ENCODE peak calls at places on chromosomes 13 and 19, in ten cellular contexts. L is BE2C, M is thoracic aorta, Y is choroid plexus epithelial cell, N is hepatocyte, G is IMR-90, Z is nephron progenitor cell, H is cardiac fibroblast, K is neural progenitor cell, B is fibroblast of pulmonary artery. W is an unnamed sample.

GRCh38 chr19:3225677-3226093 is 1.2 kb downstream of the CELF5 start:
- DNase-seq in L (no peak), M (no peak), Y (no peak), N (no peak), G (no peak), Z (no peak), H (no peak), K (no peak), B (no peak), W (no peak)

GRCh38 chr19:58572026-58572817 is 913 bp downstream of the MZF1 start:
- DNase-seq in L (no peak), M (no peak), Y (no peak), N (no peak), G (no peak), Z (no peak), H (no peak), K (peak), B (no peak), W (no peak)

GRCh38 chr19:17784201-17785008 is 10.5 kb upstream of the B3GNT3 start:
- DNase-seq in L (peak), M (no peak), Y (peak), N (peak), G (peak), Z (peak), H (peak), K (peak), B (peak), W (peak)

GRCh38 chr13:19605161-19605955 is 28.1 kb upstream of the MPHOSPH8 start:
- DNase-seq in L (no peak), M (no peak), Y (no peak), N (no peak), G (peak), Z (no peak), H (no peak), K (no peak), B (no peak), W (no peak)

GRCh38 chr13:110390572-110390971 is 83.5 kb downstream of the COL4A2 start:
- DNase-seq in L (no peak), M (no peak), Y (peak), N (no peak), G (peak), Z (no peak), H (peak), K (no peak), B (peak), W (no peak)

GRCh38 chr19:9940778-9941177 is 4.5 kb upstream of the OLFM2 start:
- DNase-seq in L (no peak), M (no peak), Y (no peak), N (no peak), G (peak), Z (no peak), H (peak), K (no peak), B (no peak), W (no peak)

GRCh38 chr13:42246541-42246940 is 25.4 kb upstream of the AKAP11 start:
- DNase-seq in L (no peak), M (no peak), Y (no peak), N (no peak), G (no peak), Z (no peak), H (no peak), K (no peak), B (no peak), W (no peak)

GRCh38 chr19:19696386-19696785 is 27.7 kb downstream of the ZNF101 start:
- DNase-seq in L (no peak), M (no peak), Y (no peak), N (no peak), G (no peak), Z (no peak), H (no peak), K (no peak), B (no peak), W (no peak)

GRCh38 chr13:107817652-107818287 is 397.6 kb downstream of the LIG4 start:
- DNase-seq in L (no peak), M (no peak), Y (no peak), N (no peak), G (no peak), Z (no peak), H (no peak), K (peak), B (no peak), W (no peak)

GRCh38 chr13:112962396-112962795 is 6.6 kb upstream of the MCF2L start:
- DNase-seq in L (no peak), M (no peak), Y (no peak), N (no peak), G (no peak), Z (no peak), H (no peak), K (no peak), B (no peak), W (no peak)

GRCh38 chr13:114341003-114341777 is 26.9 kb downstream of the CHAMP1 start:
- DNase-seq in L (no peak), M (no peak), Y (no peak), N (no peak), G (no peak), Z (no peak), H (no peak), K (no peak), B (no peak), W (no peak)

GRCh38 chr13:97621025-97621424 is 187.1 kb downstream of the RAP2A start:
- DNase-seq in L (no peak), M (no peak), Y (no peak), N (no peak), G (no peak), Z (no peak), H (no peak), K (no peak), B (no peak), W (no peak)

GRCh38 chr13:89053418-89053817 is 1382.2 kb downstream of the SLITRK5 start:
- DNase-seq in L (no peak), M (no peak), Y (no peak), N (no peak), G (no peak), Z (no peak), H (no peak), K (no peak), B (no peak), W (no peak)

GRCh38 chr13:74092711-74093110 is 41.5 kb downstream of the KLF12 start:
- DNase-seq in L (no peak), M (no peak), Y (no peak), N (no peak), G (no peak), Z (no peak), H (no peak), K (no peak), B (no peak), W (no peak)

GRCh38 chr13:112711528-112712265 is 21.9 kb downstream of the ATP11A start:
- DNase-seq in L (peak), M (peak), Y (peak), N (peak), G (peak), Z (peak), H (peak), K (peak), B (peak), W (no peak)

GRCh38 chr19:2014731-2015610 is 543 bp downstream of the BTBD2 start:
- DNase-seq in L (peak), M (no peak), Y (no peak), N (peak), G (no peak), Z (peak), H (no peak), K (peak), B (no peak), W (no peak)

GRCh38 chr19:45499196-45500180 is 1.2 kb downstream of the PPM1N start:
- DNase-seq in L (peak), M (no peak), Y (peak), N (peak), G (no peak), Z (peak), H (peak), K (peak), B (no peak), W (peak)

GRCh38 chr13:34162545-34162936 is 344.6 kb downstream of the RFC3 start:
- DNase-seq in L (no peak), M (no peak), Y (peak), N (no peak), G (peak), Z (no peak), H (no peak), K (no peak), B (no peak), W (no peak)

GRCh38 chr19:15297416-15298224 is 34.7 kb downstream of the BRD4 start:
- DNase-seq in L (peak), M (no peak), Y (peak), N (peak), G (peak), Z (no peak), H (peak), K (no peak), B (peak), W (no peak)

GRCh38 chr19:33399745-33400681 is 26.5 kb downstream of the CEBPG start:
- DNase-seq in L (peak), M (no peak), Y (no peak), N (no peak), G (no peak), Z (no peak), H (no peak), K (no peak), B (no peak), W (no peak)

DNA sequence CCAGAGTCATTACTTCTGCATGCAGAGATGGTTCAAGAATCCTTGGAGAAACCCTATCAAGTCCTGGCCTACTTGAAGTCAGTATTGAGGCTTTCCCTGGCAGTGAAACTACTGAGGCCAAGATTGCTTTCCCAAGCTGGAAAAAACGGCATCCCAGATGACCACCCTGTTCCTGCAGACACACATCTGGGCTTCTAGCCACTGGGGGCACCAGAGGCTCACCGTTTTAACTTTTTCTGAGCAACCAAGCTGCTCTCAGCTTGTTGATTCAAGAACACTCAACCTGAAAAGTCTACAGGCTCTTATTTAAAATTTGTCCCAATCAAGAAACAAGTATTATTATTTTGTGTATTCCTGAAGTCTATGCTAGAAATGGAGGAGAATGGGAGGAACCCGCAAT is 66.6 kb downstream of the SPRYD7 start:
- DNase-seq in L (peak), M (no peak), Y (peak), N (peak), G (peak), Z (no peak), H (peak), K (peak), B (peak), W (no peak)
- TF ChIP-seq CTCF in L (peak), M (no peak), Y (peak), N (peak), G (peak), Z (peak), H (peak), K (peak), B (peak), W (peak)

GRCh38 chr13:79306650-79307049 is 99.4 kb downstream of the RBM26 start:
- DNase-seq in L (no peak), M (no peak), Y (no peak), N (no peak), G (no peak), Z (no peak), H (no peak), K (no peak), B (no peak), W (no peak)

GRCh38 chr13:79307866-79308298 is 98.2 kb downstream of the RBM26 start:
- DNase-seq in L (no peak), M (no peak), Y (peak), N (no peak), G (peak), Z (no peak), H (peak), K (peak), B (peak), W (no peak)

GRCh38 chr13:79309690-79310089 is 96.4 kb downstream of the RBM26 start:
- DNase-seq in L (no peak), M (no peak), Y (no peak), N (no peak), G (no peak), Z (no peak), H (no peak), K (no peak), B (no peak), W (no peak)

GRCh38 chr13:79311456-79311855 is 94.6 kb downstream of the RBM26 start:
- DNase-seq in L (no peak), M (no peak), Y (peak), N (no peak), G (peak), Z (no peak), H (no peak), K (no peak), B (peak), W (no peak)

DNA sequence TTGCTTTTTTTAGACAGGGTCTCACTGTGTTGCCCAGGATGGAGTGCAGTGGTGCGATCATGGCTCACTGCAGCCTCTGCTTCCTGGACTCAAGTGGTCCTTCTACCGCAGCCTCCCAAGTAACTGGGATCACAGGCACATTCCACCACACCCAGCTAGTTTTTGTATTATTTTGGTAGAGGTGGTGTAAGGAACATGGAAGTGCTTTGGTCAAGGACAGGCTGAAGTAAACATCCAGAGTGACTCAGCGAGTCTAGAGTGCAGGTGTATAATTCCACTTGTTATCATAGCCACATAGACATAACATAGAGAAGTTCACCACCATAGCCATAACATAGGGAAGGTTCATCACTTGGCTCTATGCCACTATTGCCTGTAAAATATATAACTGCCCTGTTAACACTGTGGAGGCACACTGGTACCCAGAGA is 98.6 kb downstream of the RBM26 start:
- DNase-seq in L (no peak), M (no peak), Y (no peak), N (no peak), G (peak), Z (no peak), H (no peak), K (no peak), B (no peak), W (no peak)
- TF ChIP-seq CTCF in L (no peak), M (no peak), Y (no peak), N (no peak), G (no peak), Z (no peak), H (no peak), K (no peak), B (no peak), W (no peak)

GRCh38 chr13:30256713-30257432 is 50.5 kb downstream of the KATNAL1 start:
- DNase-seq in L (no peak), M (no peak), Y (peak), N (peak), G (no peak), Z (no peak), H (peak), K (no peak), B (peak), W (no peak)

GRCh38 chr13:30253830-30254229 is 53.5 kb downstream of the KATNAL1 start:
- DNase-seq in L (no peak), M (no peak), Y (no peak), N (no peak), G (no peak), Z (no peak), H (no peak), K (no peak), B (no peak), W (no peak)

GRCh38 chr13:30257433-30258099 is 49.8 kb downstream of the KATNAL1 start:
- DNase-seq in L (no peak), M (no peak), Y (peak), N (peak), G (peak), Z (peak), H (no peak), K (peak), B (no peak), W (no peak)

DNA sequence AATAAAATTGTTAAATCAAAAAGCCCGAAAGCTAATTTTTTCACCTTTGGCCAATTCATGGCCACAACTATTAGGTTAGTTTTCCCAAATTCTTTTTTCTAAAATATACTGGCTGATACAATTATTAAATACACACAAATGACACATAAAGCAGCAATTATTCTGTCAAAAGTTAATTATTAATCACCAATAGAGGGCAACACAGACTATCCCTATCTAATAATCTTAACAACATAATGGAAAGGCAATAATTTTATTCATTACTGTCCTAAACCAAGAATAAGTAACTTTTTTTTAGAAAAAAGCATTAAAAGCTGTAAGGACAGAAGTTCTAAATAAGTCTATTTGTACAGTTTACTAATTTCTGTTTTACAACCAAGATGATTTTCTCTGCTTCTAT is 51.7 kb downstream of the KATNAL1 start:
- DNase-seq in L (no peak), M (no peak), Y (no peak), N (no peak), G (no peak), Z (no peak), H (no peak), K (no peak), B (peak), W (no peak)
- TF ChIP-seq CTCF in L (no peak), M (peak), Y (peak), N (peak), G (peak), Z (no peak), H (no peak), K (no peak), B (no peak), W (no peak)

GRCh38 chr13:46124531-46124966 is 19.7 kb upstream of the CPB2 start:
- DNase-seq in L (no peak), M (no peak), Y (no peak), N (no peak), G (no peak), Z (no peak), H (no peak), K (no peak), B (no peak), W (peak)
- TF ChIP-seq CTCF in L (no peak), M (no peak), Y (no peak), N (no peak), G (no peak), Z (no peak), H (no peak), K (no peak), B (no peak), W (peak)

DNA sequence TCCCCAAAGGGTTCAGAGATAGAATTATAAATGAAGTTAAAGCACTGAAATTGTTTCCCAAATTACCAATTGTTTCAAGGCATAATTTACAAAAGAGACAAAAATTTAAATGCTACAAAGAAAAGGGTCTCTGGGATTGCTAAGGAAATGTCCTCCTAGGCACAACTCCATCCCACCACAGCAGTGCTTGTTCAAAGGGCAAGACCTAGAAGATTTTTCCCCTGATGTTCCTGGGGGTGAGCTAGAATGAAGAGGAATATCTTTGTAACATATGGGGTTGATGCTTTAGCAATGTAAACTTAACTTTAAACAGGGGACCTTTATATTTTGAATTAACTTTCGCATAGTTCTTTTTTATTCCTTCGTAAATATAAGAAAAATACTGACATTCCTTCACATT is 1.6 kb downstream of the LCP1 start:
- DNase-seq in L (no peak), M (no peak), Y (no peak), N (no peak), G (no peak), Z (no peak), H (no peak), K (no peak), B (no peak), W (no peak)
- TF ChIP-seq CTCF in L (no peak), M (no peak), Y (no peak), N (no peak), G (no peak), Z (no peak), H (no peak), K (no peak), B (no peak), W (no peak)

DNA sequence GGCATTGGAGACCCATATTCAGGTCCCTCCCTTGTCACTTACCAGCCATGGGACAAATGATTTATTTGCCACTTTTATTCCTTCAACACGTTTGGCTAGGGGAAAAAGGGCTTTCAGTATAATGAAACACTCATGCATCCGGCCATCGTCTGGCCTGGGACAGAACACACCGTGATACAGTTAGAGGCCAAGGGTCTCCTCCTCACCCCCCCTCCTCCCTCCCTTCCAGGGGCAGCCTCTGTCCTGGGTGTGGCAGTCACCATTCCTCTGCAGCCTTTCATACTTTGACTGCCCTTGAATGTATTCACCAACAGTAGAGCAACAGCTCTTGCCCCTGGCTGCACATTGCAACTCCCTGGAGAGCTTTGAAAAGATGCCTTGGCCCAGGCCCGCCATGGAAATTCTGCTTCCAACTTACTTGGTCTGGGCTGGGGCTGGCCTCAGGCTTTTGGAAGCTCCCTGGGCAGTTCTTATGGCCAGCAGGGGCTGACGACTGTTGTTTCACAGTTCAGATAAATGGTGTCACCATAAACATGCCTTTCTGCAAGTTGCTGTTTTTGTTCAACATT is 3.0 kb downstream of the PAK4 start:
- DNase-seq in L (no peak), M (no peak), Y (peak), N (peak), G (no peak), Z (no peak), H (no peak), K (no peak), B (no peak), W (no peak)
- TF ChIP-seq CTCF in L (no peak), M (no peak), Y (peak), N (no peak), G (no peak), Z (no peak), H (no peak), K (no peak), B (no peak), W (no peak)

GRCh38 chr13:22148187-22148586 is 477.3 kb downstream of the FGF9 start:
- DNase-seq in L (no peak), M (no peak), Y (no peak), N (no peak), G (no peak), Z (no peak), H (no peak), K (no peak), B (no peak), W (no peak)

GRCh38 chr13:22154041-22154440 is 483.2 kb downstream of the FGF9 start:
- DNase-seq in L (no peak), M (no peak), Y (no peak), N (no peak), G (no peak), Z (no peak), H (no peak), K (no peak), B (no peak), W (no peak)
- TF ChIP-seq CTCF in L (no peak), M (no peak), Y (no peak), N (no peak), G (no peak), Z (no peak), H (no peak), K (no peak), B (no peak), W (no peak)